ENCODE peak calls at places on chromosomes 1 and 21, in seven cellular contexts. Z, O, S, R, L, K and G are unnamed samples.

GRCh38 chr1:112522621-112523020 is 13.9 kb downstream of the WNT2B start:
- DNase-seq in L (no peak), Z (no peak), S (no peak), O (no peak), K (no peak), R (no peak), G (no peak)

GRCh38 chr1:222009105-222009730 is 267.3 kb upstream of the DUSP10 start:
- DNase-seq in Z (no peak), S (no peak), L (no peak), K (no peak), O (peak; percentile 9), R (no peak), G (peak; percentile 31)

GRCh38 chr1:228337711-228338520 is 68.7 kb downstream of the TRIM11 start:
- DNase-seq in L (peak; percentile 9), Z (peak; percentile 35), O (no peak), S (peak; percentile 12), R (peak; percentile 28), K (no peak), G (no peak)

GRCh38 chr1:46533179-46533864 is 18.1 kb downstream of the KNCN start:
- DNase-seq in R (peak; percentile 50), L (peak; percentile 38), K (no peak), Z (peak; percentile 76), S (no peak), O (peak; percentile 65), G (peak; percentile 14)

GRCh38 chr1:231734417-231734816 is 107.8 kb downstream of the DISC1 start:
- DNase-seq in K (no peak), O (no peak), S (peak; percentile 25), L (no peak), R (peak; percentile 20), Z (no peak), G (no peak)

GRCh38 chr1:184932319-184932718 is 42.0 kb downstream of the NIBAN1 start:
- DNase-seq in O (no peak), Z (no peak), K (no peak), R (no peak), L (no peak), S (no peak), G (no peak)

GRCh38 chr1:161863549-161863948 is 97.4 kb downstream of the ATF6 start:
- DNase-seq in S (no peak), L (no peak), Z (no peak), K (no peak), O (no peak), R (no peak), G (no peak)

GRCh38 chr1:84632975-84633427 is 57.3 kb downstream of the SSX2IP start:
- DNase-seq in K (no peak), O (no peak), Z (no peak), L (no peak), R (no peak), S (no peak), G (no peak)

GRCh38 chr1:224276768-224277487 is 53.0 kb downstream of the NVL start:
- DNase-seq in O (no peak), S (no peak), R (no peak), K (no peak), Z (no peak), L (no peak), G (no peak)

GRCh38 chr1:53121319-53122172 is 20.9 kb downstream of the SLC1A7 start:
- DNase-seq in S (peak; percentile 42), O (peak; percentile 37), R (peak; percentile 62), L (no peak), K (no peak), Z (no peak), G (no peak)

GRCh38 chr21:20996421-20997307 is 1.5 kb upstream of the NCAM2 start:
- DNase-seq in K (no peak), S (no peak), O (peak; percentile 35), R (no peak), Z (no peak), L (no peak), G (no peak)

GRCh38 chr1:86154581-86155060 is 2.0 kb downstream of the COL24A1 start:
- DNase-seq in L (no peak), O (peak; percentile 54), K (no peak), S (no peak), Z (no peak), R (peak; percentile 12), G (no peak)

GRCh38 chr1:156504062-156504813 is 3.7 kb upstream of the MEF2D start:
- DNase-seq in L (no peak), O (no peak), R (no peak), Z (no peak), K (no peak), S (no peak), G (no peak)

GRCh38 chr1:214102907-214103306 is 115.1 kb downstream of the PROX1 start:
- DNase-seq in O (peak; percentile 21), R (no peak), K (no peak), S (no peak), L (no peak), Z (no peak), G (no peak)

GRCh38 chr1:214664656-214665433 is 61.9 kb downstream of the CENPF start:
- DNase-seq in K (no peak), R (no peak), O (no peak), Z (no peak), S (no peak), L (no peak), G (no peak)

GRCh38 chr1:10424651-10425050 is 5.6 kb upstream of the CENPS start:
- DNase-seq in Z (no peak), R (no peak), S (no peak), L (no peak), O (no peak), K (no peak), G (no peak)

GRCh38 chr1:14466006-14466405 is 132.5 kb upstream of the KAZN start:
- DNase-seq in L (no peak), O (no peak), K (no peak), S (no peak), R (no peak), Z (no peak), G (no peak)

GRCh38 chr1:145994391-145995120 is 1.8 kb downstream of the TXNIP start:
- DNase-seq in K (no peak), R (no peak), S (peak; percentile 15), L (peak; percentile 42), Z (peak; percentile 56), O (no peak), G (peak; percentile 25)

GRCh38 chr21:15144026-15144425 is 79.2 kb upstream of the NRIP1 start:
- DNase-seq in O (no peak), Z (no peak), S (no peak), R (no peak), L (no peak), K (no peak), G (no peak)

GRCh38 chr1:150165622-150166612 is 16.2 kb downstream of the PLEKHO1 start:
- DNase-seq in S (peak; percentile 59), K (no peak), Z (peak; percentile 67), R (peak; percentile 40), O (peak; percentile 79), L (no peak), G (peak; percentile 26)

GRCh38 chr1:222769181-222769580 is 32.2 kb downstream of the FAM177B start:
- DNase-seq in L (no peak), O (no peak), Z (no peak), K (no peak), R (no peak), S (no peak), G (peak; percentile 23)

GRCh38 chr21:41482321-41482720 is 25.6 kb downstream of the TMPRSS2 start:
- DNase-seq in S (no peak), Z (no peak), R (no peak), O (no peak), L (no peak), K (no peak), G (no peak)

GRCh38 chr1:200963076-200963475 is 60.4 kb downstream of the KIF21B start:
- DNase-seq in R (no peak), O (no peak), L (no peak), Z (no peak), K (no peak), S (no peak), G (no peak)

GRCh38 chr1:27301582-27302199 is 20.3 kb upstream of the TMEM222 start:
- DNase-seq in L (no peak), R (no peak), S (no peak), Z (no peak), K (no peak), O (no peak), G (no peak)
- H3K4me1 ChIP-seq in L (no peaks in the 10 kb centered on the region), R (peaks cover 35% of the 10 kb centered on the region), S (peaks cover 8% of the 10 kb centered on the region), Z (no peaks in the 10 kb centered on the region), K (peaks cover 4% of the 10 kb centered on the region), O (peaks cover 37% of the 10 kb centered on the region), G (no peaks in the 10 kb centered on the region)

DNA sequence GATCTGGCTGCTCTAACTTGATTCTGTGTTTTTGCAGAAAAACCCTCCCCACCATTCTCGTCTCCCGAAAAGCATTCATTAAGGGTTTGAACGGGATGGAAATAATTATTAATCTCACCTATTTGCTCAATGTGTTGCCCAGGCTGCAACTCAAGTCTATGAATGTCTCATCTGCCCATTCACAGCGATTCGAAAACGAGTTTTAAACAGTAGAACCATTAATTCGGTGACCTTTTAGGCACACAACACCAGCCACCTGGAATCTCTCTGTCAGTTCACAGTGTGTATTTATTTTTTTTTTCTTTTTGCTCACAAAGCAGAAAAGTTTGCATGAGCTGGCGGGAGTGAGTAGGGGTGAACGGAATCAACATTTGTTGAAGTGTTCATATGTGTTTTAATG is 764.7 kb upstream of the TPTE start:
- DNase-seq in O (no peak), Z (no peak), S (no peak), R (no peak), L (no peak), K (no peak), G (no peak)
- H3K9me3 ChIP-seq in O (peaks cover 68% of the 10 kb centered on the region), Z (no peaks in the 10 kb centered on the region), S (no peaks in the 10 kb centered on the region), R (peaks cover 14% of the 10 kb centered on the region), L (no peaks in the 10 kb centered on the region), K (peaks cover 7% of the 10 kb centered on the region), G (peaks cover 17% of the 10 kb centered on the region)

DNA sequence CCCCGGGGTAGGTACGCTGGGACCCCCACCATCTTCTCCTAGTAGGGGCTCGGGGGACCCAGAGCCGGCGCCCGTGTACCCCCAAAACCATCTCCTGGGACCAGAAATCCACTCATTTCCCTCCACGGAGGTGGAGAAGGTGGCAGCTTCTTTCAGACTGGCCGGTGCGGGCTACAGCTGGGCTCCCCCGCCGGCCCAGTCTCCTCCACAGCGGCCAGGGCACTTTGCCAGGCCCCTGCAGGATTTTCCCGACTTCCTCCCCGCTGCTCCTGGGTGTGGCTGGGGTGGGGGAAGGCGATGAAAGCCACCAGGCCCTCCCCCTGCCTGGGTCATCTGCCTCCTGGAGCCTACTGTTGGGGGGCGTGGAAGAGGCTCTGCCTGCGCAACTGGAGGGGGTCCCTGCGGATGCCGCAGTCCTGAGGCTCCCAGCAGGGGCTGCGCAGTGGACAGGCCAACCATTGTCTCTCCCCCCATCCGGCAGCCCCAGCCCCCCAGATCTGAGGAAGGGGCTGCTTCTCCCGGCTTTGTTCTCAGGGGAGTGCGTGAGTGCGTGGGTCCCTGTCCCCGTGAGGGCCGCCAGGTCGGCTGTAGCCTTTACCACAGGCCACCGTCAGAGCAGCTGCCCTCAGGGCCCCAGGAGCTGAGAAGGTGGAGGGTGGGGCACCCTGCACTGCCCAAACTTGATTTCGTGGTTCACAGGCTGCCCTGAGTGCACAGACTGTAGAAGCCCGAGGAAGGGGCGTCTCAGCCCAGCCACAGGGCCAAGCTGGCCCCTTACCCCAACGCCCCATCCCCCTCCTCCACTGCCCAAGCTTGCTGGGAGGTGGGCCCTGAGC is 1.3 kb downstream of the AGRN start:
- DNase-seq in K (peak; percentile 79), L (peak; percentile 84), O (peak; percentile 50), Z (no peak), S (no peak), R (peak; percentile 80), G (no peak)
- H3K4me3 ChIP-seq in K (peak overlapping the region; percentile 17), L (peak overlapping the region; percentile 67), O (peak overlapping the region; percentile 69), Z (no peak overlapping the region), S (peak overlapping the region; percentile 92), R (peak overlapping the region; percentile 91), G (no peak overlapping the region)

DNA sequence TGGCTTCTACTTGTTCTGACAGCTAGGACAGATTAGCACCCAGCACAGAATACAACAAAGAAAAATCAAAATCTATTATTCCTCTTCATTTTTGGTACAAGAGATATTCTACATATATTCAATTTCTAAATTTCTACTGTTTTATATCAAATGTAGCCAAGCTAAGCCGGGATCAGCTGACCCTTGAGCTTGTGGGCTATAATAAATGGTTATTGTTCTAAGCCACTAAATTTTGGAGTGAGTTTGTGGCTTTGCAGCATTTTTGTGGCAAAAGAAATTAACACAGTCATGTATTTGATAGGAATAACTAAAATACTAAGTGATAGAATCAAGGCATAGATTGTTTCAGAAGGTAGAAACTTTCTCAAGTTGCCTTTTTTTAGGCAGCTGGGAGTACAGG is 50.7 kb downstream of the APP start:
- DNase-seq in R (no peak), K (no peak), Z (no peak), O (no peak), L (no peak), S (no peak), G (no peak)
- H3K4me1 ChIP-seq in R (peaks cover 62% of the 10 kb centered on the region), K (peaks cover 31% of the 10 kb centered on the region), Z (no peaks in the 10 kb centered on the region), O (peaks cover 23% of the 10 kb centered on the region), L (peaks cover 15% of the 10 kb centered on the region), S (peaks cover 39% of the 10 kb centered on the region), G (no peaks in the 10 kb centered on the region)